ENCODE peak calls at places on chromosomes 12 and 14, in eight cellular contexts. I is fibroblast of mammary gland, L is A549, X is PC-3, Z is OCI-LY7, Q is foreskin fibroblast, J is Peyer's patch, P is Calu3. C is an unnamed sample.

GRCh38 chr12:95802482-95803264 is 12.1 kb upstream of the NTN4 start:
- DNase-seq in I (peak), L (peak), X (peak), Z (no peak), Q (peak), J (peak), P (peak), C (no peak)

GRCh38 chr12:8823565-8824300 is 1.3 kb downstream of the A2ML1 start:
- DNase-seq in I (peak), L (no peak), X (no peak), Z (peak), Q (peak), J (no peak), P (peak), C (no peak)

GRCh38 chr12:101181776-101182175 is 28.3 kb downstream of the SLC5A8 start:
- DNase-seq in I (peak), L (no peak), X (no peak), Z (no peak), Q (no peak), J (no peak), P (no peak), C (no peak)

GRCh38 chr12:83036847-83037246 is 350.1 kb downstream of the TMTC2 start:
- DNase-seq in I (no peak), L (no peak), X (no peak), Z (no peak), Q (no peak), J (no peak), P (no peak), C (no peak)

GRCh38 chr12:24488906-24489619 is 459.8 kb downstream of the BCAT1 start:
- DNase-seq in I (no peak), L (no peak), X (no peak), Z (no peak), Q (no peak), J (no peak), P (no peak), C (no peak)

GRCh38 chr14:103094406-103095209 is at the start of gene EXOC3L4:
- DNase-seq in I (no peak), L (no peak), X (no peak), Z (no peak), Q (no peak), J (peak), P (no peak), C (no peak)

GRCh38 chr12:90712671-90713070 is 242.3 kb downstream of the CCER1 start:
- DNase-seq in I (no peak), L (no peak), X (peak), Z (no peak), Q (peak), J (no peak), P (no peak), C (no peak)

GRCh38 chr12:6667559-6668210 is 4.8 kb upstream of the ING4 start:
- DNase-seq in I (no peak), L (peak), X (peak), Z (peak), Q (no peak), J (no peak), P (peak), C (no peak)

GRCh38 chr12:26043139-26044006 is 81.5 kb downstream of the BHLHE41 start:
- DNase-seq in I (no peak), L (no peak), X (peak), Z (no peak), Q (no peak), J (no peak), P (no peak), C (no peak)

GRCh38 chr12:32533971-32534590 is 134.7 kb downstream of the FGD4 start:
- DNase-seq in I (peak), L (peak), X (peak), Z (peak), Q (peak), J (peak), P (peak), C (no peak)

GRCh38 chr12:70005864-70006618 is 181.0 kb downstream of the MYRFL start:
- DNase-seq in I (no peak), L (no peak), X (no peak), Z (no peak), Q (no peak), J (no peak), P (no peak), C (no peak)

GRCh38 chr14:20714593-20715250 is 26.2 kb downstream of the ANG start:
- DNase-seq in I (peak), L (no peak), X (peak), Z (no peak), Q (peak), J (peak), P (peak), C (no peak)

GRCh38 chr14:41873379-41874034 is 266.8 kb downstream of the LRFN5 start:
- DNase-seq in I (peak), L (no peak), X (no peak), Z (no peak), Q (peak), J (no peak), P (no peak), C (no peak)

GRCh38 chr12:30136661-30137060 is 352.9 kb upstream of the TMTC1 start:
- DNase-seq in I (no peak), L (no peak), X (no peak), Z (no peak), Q (no peak), J (no peak), P (no peak), C (no peak)

GRCh38 chr12:9740109-9740750 is 7.3 kb upstream of the CLECL1 start:
- DNase-seq in I (no peak), L (no peak), X (no peak), Z (peak), Q (no peak), J (peak), P (no peak), C (no peak)

GRCh38 chr14:47208434-47208833 is 467.0 kb downstream of the MDGA2 start:
- DNase-seq in I (no peak), L (no peak), X (no peak), Z (no peak), Q (no peak), J (no peak), P (no peak), C (no peak)

GRCh38 chr12:90841336-90841735 is 113.6 kb downstream of the CCER1 start:
- DNase-seq in I (peak), L (no peak), X (peak), Z (no peak), Q (peak), J (no peak), P (no peak), C (no peak)

GRCh38 chr12:93667672-93668071 is 9.5 kb upstream of the CRADD start:
- DNase-seq in I (peak), L (no peak), X (no peak), Z (no peak), Q (peak), J (no peak), P (no peak), C (no peak)

GRCh38 chr12:71954861-71955260 is 16.2 kb downstream of the TPH2 start:
- DNase-seq in I (no peak), L (no peak), X (no peak), Z (no peak), Q (no peak), J (no peak), P (no peak), C (no peak)

GRCh38 chr12:85191-85666 is 18.7 kb downstream of the IQSEC3 start:
- DNase-seq in I (no peak), L (no peak), X (no peak), Z (no peak), Q (no peak), J (no peak), P (no peak), C (no peak)

GRCh38 chr14:100271247-100271939 is 32.4 kb downstream of the YY1 start:
- DNase-seq in I (peak), L (no peak), X (peak), Z (peak), Q (no peak), J (peak), P (peak), C (no peak)

GRCh38 chr14:72745546-72745945 is 148.4 kb downstream of the DPF3 start:
- DNase-seq in I (peak), L (peak), X (peak), Z (no peak), Q (peak), J (no peak), P (no peak), C (no peak)

GRCh38 chr14:93104961-93105360 is 10.8 kb downstream of the ITPK1 start:
- DNase-seq in I (no peak), L (no peak), X (no peak), Z (no peak), Q (no peak), J (no peak), P (no peak), C (no peak)

GRCh38 chr12:2794261-2794735 is 472 bp upstream of the FKBP4 start:
- DNase-seq in I (peak), L (no peak), X (no peak), Z (peak), Q (no peak), J (no peak), P (peak), C (peak)

GRCh38 chr12:108597559-108598471 is at the start of gene TMEM119:
- DNase-seq in I (peak), L (no peak), X (no peak), Z (peak), Q (peak), J (no peak), P (no peak), C (no peak)

GRCh38 chr12:13692332-13692731 is 289.1 kb downstream of the GRIN2B start:
- DNase-seq in I (no peak), L (no peak), X (no peak), Z (no peak), Q (no peak), J (no peak), P (no peak), C (no peak)

GRCh38 chr14:47843236-47843635 is 167.8 kb upstream of the MDGA2 start:
- DNase-seq in I (no peak), L (no peak), X (no peak), Z (no peak), Q (no peak), J (no peak), P (no peak), C (no peak)

GRCh38 chr12:6632026-6632978 is 3.5 kb downstream of the LPAR5 start:
- DNase-seq in I (no peak), L (no peak), X (no peak), Z (peak), Q (peak), J (peak), P (no peak), C (peak)

GRCh38 chr14:43232261-43232660 is 1274.8 kb downstream of the FSCB start:
- DNase-seq in I (no peak), L (no peak), X (no peak), Z (no peak), Q (no peak), J (no peak), P (no peak), C (no peak)

GRCh38 chr12:101097829-101098580 is 112.0 kb downstream of the SLC5A8 start:
- DNase-seq in I (no peak), L (no peak), X (no peak), Z (no peak), Q (no peak), J (no peak), P (no peak), C (no peak)

GRCh38 chr12:674272-674781 is 11.1 kb upstream of the NINJ2 start:
- DNase-seq in I (peak), L (no peak), X (peak), Z (peak), Q (no peak), J (peak), P (no peak), C (peak)

GRCh38 chr12:101619868-101620761 is 25.3 kb downstream of the MYBPC1 start:
- DNase-seq in I (no peak), L (no peak), X (no peak), Z (no peak), Q (no peak), J (no peak), P (no peak), C (no peak)

GRCh38 chr12:121626853-121627623 is 708 bp downstream of the ORAI1 start:
- DNase-seq in I (peak), L (peak), X (peak), Z (peak), Q (peak), J (peak), P (peak), C (peak)

GRCh38 chr12:50647479-50647878 is 116.4 kb upstream of the ATF1 start:
- DNase-seq in I (peak), L (no peak), X (peak), Z (no peak), Q (peak), J (no peak), P (no peak), C (no peak)

DNA sequence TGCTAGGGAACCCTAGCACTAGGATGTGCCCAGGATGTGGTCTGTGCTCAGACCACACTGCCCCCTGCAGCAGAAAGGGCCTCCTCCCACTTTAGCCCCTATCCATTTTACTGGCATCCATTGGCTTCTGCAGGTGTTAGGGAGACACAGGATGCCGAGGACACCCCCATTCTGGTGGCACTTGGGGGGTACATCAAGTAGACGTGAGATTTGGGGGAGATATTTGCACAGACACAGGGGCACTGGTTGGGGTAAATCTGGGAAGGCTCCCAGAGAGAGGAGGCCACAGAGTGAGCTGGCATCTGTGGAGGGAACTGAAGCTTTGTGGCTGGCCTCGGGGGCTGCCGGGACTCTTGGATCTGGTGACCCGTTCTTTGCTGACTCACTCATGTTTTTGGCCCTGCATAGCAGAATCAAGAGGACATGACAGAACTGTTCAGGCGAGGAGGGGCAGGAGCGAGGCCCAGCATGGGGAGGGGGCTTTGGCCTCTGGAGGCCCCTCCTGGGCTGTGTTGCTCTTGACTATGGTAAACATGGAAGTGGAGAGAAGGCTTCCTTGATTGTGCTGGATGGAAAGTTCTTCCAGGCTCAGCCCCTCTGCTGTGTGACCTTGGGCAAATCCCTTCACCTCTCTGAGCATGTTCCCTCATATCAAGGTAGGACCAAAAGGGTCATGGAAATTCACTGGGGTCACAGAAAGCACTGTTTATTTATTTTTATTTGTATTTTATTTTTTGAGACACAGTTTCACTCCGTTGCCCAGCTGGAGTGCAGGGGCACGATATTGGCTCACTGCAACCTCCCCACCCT is 1.8 kb downstream of the PLBD2 start:
- DNase-seq in I (peak), L (no peak), X (peak), Z (no peak), Q (peak), J (no peak), P (no peak), C (no peak)
- TF ChIP-seq CTCF in I (peak), L (peak), X (peak), Z (peak), Q (peak), J (no peak), P (no peak), C (no peak)

DNA sequence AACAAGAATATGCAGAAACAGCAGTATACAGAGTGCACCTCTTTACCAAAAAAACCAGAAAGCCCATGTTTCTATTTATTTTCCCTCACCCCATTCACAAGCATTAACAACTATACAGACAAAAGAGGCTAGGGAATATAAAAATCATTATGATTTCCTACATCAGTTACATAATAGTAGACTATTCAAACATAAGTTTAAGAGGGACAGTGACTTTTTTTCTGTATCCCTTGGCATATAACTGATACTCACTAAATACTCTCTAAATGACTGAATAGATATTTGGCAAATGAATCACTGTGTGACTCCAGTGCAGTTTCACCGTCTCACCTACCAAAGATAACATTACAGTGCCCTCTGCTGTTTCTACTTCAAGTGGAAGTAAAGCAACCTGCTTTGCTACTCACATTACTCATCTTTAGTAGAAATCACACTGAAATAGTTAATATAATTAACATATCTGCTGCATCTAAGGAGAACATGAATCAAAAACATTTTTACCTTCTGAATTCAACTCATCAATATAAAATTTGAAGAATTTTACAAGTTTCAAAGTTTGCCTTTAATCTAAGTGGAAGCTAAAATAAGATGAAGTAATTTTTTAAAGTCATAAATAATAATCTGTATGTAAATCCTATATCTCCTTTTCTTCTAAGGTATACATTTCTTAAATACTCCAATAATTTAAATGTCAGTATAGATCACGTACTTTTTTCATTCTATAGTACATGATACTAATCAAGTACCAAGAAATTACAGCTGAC is 103.8 kb downstream of the OSBPL8 start:
- DNase-seq in I (peak), L (peak), X (peak), Z (peak), Q (peak), J (peak), P (peak), C (no peak)
- TF ChIP-seq CTCF in I (peak), L (peak), X (peak), Z (peak), Q (peak), J (peak), P (peak), C (no peak)

DNA sequence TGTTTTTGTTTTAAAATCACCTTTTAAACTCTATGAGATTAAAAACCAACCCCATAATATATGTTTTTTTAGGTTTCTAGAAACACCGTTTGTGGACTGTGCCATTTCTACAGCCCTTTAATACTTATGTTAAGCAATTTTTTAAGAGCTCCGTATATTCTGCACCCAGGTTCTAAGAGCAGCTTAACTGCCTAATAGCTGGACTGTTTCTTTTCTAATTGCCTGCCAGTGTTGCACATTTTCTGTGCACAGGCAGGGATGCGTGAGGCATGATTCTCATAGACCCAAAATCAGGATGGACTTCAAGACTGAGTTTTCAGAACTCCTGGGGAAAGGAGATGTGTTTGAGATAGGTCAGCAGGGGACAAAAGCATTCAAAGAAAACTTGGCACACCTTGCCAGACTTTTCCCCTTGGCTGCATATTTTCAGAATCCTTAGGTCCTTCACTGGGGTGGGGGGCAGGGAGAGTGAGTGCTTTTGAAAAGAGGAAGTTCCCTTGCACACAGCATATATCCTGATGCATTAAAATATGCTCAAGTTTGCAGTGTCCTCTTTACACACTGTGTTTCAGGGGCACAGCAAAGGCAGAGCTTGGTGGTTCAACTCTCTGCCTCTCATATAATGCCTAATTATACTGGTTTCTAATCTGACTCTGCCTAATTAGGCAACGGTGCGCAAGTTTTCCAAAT is 27.9 kb downstream of the TMEM30B start:
- DNase-seq in I (no peak), L (no peak), X (peak), Z (peak), Q (peak), J (no peak), P (no peak), C (no peak)
- TF ChIP-seq CTCF in I (no peak), L (no peak), X (no peak), Z (peak), Q (no peak), J (no peak), P (no peak), C (no peak)

GRCh38 chr12:103820881-103821489 is 20.0 kb downstream of the NT5DC3 start:
- DNase-seq in I (no peak), L (no peak), X (no peak), Z (no peak), Q (no peak), J (no peak), P (no peak), C (no peak)
- TF ChIP-seq CTCF in I (no peak), L (no peak), X (no peak), Z (no peak), Q (no peak), J (no peak), P (no peak), C (no peak)

GRCh38 chr14:104979758-104980591 is 1.8 kb upstream of the AHNAK2 start:
- DNase-seq in I (no peak), L (no peak), X (peak), Z (no peak), Q (peak), J (no peak), P (peak), C (no peak)
- TF ChIP-seq CTCF in I (no peak), L (no peak), X (no peak), Z (no peak), Q (no peak), J (no peak), P (no peak), C (no peak)

DNA sequence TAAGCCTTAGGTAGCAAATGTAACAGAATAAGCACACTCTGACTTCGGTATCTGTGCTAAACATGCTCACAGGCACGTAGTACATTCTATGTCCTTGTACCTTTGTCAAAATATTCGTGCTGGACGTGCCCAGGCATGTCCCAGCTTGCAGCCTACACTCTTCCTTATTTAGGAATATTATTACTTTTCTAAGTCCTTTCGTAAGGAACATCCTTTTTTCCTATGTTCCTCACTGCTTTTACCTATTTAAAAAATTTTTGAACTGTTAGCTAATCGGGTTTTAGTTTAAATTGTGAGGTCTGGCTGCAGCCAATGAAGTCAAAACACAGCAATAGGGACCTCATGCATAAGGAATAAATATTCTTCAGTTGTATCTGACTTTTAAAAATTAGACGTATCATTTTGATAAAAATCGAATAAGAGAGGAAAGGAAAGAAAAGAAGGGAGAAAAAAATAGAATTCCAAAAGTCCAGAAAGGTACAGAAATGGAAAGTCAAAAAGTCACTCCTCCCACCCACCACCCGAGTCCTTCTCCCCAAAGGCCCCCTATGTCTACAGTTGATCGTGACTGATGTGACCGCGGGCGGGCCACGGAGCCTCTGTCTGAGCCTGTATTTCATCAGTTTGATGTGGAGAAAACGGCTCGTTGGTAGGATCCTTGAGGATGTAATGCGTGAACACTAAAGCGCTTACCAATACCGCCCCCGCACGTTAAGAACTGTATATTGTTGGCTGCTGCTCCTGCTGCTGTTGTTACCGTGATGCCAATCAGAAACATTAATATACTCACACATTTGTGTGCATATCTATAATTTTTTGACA is 24.4 kb upstream of the UBC start:
- DNase-seq in I (peak), L (no peak), X (peak), Z (peak), Q (peak), J (peak), P (peak), C (no peak)
- TF ChIP-seq CTCF in I (no peak), L (peak), X (peak), Z (peak), Q (peak), J (peak), P (peak), C (no peak)

C was measured in activated B cell treated with CpG ODN at 0.5 μM for 24 hours.